ENCODE peak calls at places on chromosomes 13 and 19, in ten cellular contexts. One of them, this sample, is unnamed.

GRCh38 chr13:106513025-106513424 is 22.4 kb downstream of the EFNB2 start:
- DNase-seq in NCI-H2081: no peak
- DNase-seq in ecto neural progenitor cell: no peak
- DNase-seq in BJ: no peak
- DNase-seq in neural progenitor cell: no peak
- DNase-seq in activated naive CD4-positive, alpha-beta T cell treated with anti-CD3 and anti-CD28 coated beads, Interleukin-2, amount 50 U/mL, for 16 hours: no peak
- DNase-seq in HS-5: no peak
- DNase-seq in glutamatergic neuron: no peak
- DNase-seq in left cardiac atrium: no peak
- DNase-seq in stimulated activated CD4-positive, alpha-beta T cell treated with anti-CD3 and anti-CD28 coated beads, Interleukin-12 subunit alpha, Interleukin-12 subunit beta, amount 100 ng/mL, for 4 hours: no peak
- DNase-seq in this sample: no peak

GRCh38 chr19:16206046-16206605 is 8.4 kb downstream of the AP1M1 start:
- DNase-seq in HS-5: no peak
- DNase-seq in left cardiac atrium: no peak
- DNase-seq in activated naive CD4-positive, alpha-beta T cell treated with anti-CD3 and anti-CD28 coated beads, Interleukin-2, amount 50 U/mL, for 16 hours: no peak
- DNase-seq in stimulated activated CD4-positive, alpha-beta T cell treated with anti-CD3 and anti-CD28 coated beads, Interleukin-12 subunit alpha, Interleukin-12 subunit beta, amount 100 ng/mL, for 4 hours: no peak
- DNase-seq in BJ: no peak
- DNase-seq in ecto neural progenitor cell: no peak
- DNase-seq in neural progenitor cell: no peak
- DNase-seq in NCI-H2081: no peak
- DNase-seq in glutamatergic neuron: no peak
- DNase-seq in this sample: no peak

GRCh38 chr13:35765387-35765786 is 288.9 kb upstream of the MAB21L1 start:
- DNase-seq in NCI-H2081: no peak
- DNase-seq in activated naive CD4-positive, alpha-beta T cell treated with anti-CD3 and anti-CD28 coated beads, Interleukin-2, amount 50 U/mL, for 16 hours: no peak
- DNase-seq in ecto neural progenitor cell: no peak
- DNase-seq in BJ: no peak
- DNase-seq in left cardiac atrium: no peak
- DNase-seq in glutamatergic neuron: no peak
- DNase-seq in neural progenitor cell: peak
- DNase-seq in stimulated activated CD4-positive, alpha-beta T cell treated with anti-CD3 and anti-CD28 coated beads, Interleukin-12 subunit alpha, Interleukin-12 subunit beta, amount 100 ng/mL, for 4 hours: no peak
- DNase-seq in HS-5: no peak
- DNase-seq in this sample: no peak

GRCh38 chr13:79382545-79383275 is 23.3 kb downstream of the RBM26 start:
- DNase-seq in HS-5: no peak
- DNase-seq in BJ: no peak
- DNase-seq in left cardiac atrium: no peak
- DNase-seq in activated naive CD4-positive, alpha-beta T cell treated with anti-CD3 and anti-CD28 coated beads, Interleukin-2, amount 50 U/mL, for 16 hours: no peak
- DNase-seq in neural progenitor cell: no peak
- DNase-seq in glutamatergic neuron: no peak
- DNase-seq in stimulated activated CD4-positive, alpha-beta T cell treated with anti-CD3 and anti-CD28 coated beads, Interleukin-12 subunit alpha, Interleukin-12 subunit beta, amount 100 ng/mL, for 4 hours: no peak
- DNase-seq in ecto neural progenitor cell: no peak
- DNase-seq in NCI-H2081: no peak
- DNase-seq in this sample: no peak

GRCh38 chr19:44644391-44645016 is 794 bp downstream of the PVR start:
- DNase-seq in glutamatergic neuron: no peak
- DNase-seq in HS-5: no peak
- DNase-seq in left cardiac atrium: peak
- DNase-seq in BJ: no peak
- DNase-seq in neural progenitor cell: peak
- DNase-seq in activated naive CD4-positive, alpha-beta T cell treated with anti-CD3 and anti-CD28 coated beads, Interleukin-2, amount 50 U/mL, for 16 hours: no peak
- DNase-seq in NCI-H2081: peak
- DNase-seq in ecto neural progenitor cell: no peak
- DNase-seq in stimulated activated CD4-positive, alpha-beta T cell treated with anti-CD3 and anti-CD28 coated beads, Interleukin-12 subunit alpha, Interleukin-12 subunit beta, amount 100 ng/mL, for 4 hours: no peak
- DNase-seq in this sample: no peak

GRCh38 chr13:68439821-68440220 is 1209.7 kb upstream of the PCDH9 start:
- DNase-seq in ecto neural progenitor cell: no peak
- DNase-seq in NCI-H2081: no peak
- DNase-seq in HS-5: peak
- DNase-seq in left cardiac atrium: no peak
- DNase-seq in neural progenitor cell: no peak
- DNase-seq in BJ: no peak
- DNase-seq in glutamatergic neuron: no peak
- DNase-seq in stimulated activated CD4-positive, alpha-beta T cell treated with anti-CD3 and anti-CD28 coated beads, Interleukin-12 subunit alpha, Interleukin-12 subunit beta, amount 100 ng/mL, for 4 hours: no peak
- DNase-seq in activated naive CD4-positive, alpha-beta T cell treated with anti-CD3 and anti-CD28 coated beads, Interleukin-2, amount 50 U/mL, for 16 hours: no peak
- DNase-seq in this sample: no peak

GRCh38 chr19:41323430-41324125 is 13.6 kb downstream of the CCDC97 start:
- DNase-seq in left cardiac atrium: peak
- DNase-seq in ecto neural progenitor cell: no peak
- DNase-seq in BJ: peak
- DNase-seq in neural progenitor cell: no peak
- DNase-seq in NCI-H2081: no peak
- DNase-seq in stimulated activated CD4-positive, alpha-beta T cell treated with anti-CD3 and anti-CD28 coated beads, Interleukin-12 subunit alpha, Interleukin-12 subunit beta, amount 100 ng/mL, for 4 hours: no peak
- DNase-seq in glutamatergic neuron: peak
- DNase-seq in activated naive CD4-positive, alpha-beta T cell treated with anti-CD3 and anti-CD28 coated beads, Interleukin-2, amount 50 U/mL, for 16 hours: no peak
- DNase-seq in HS-5: peak
- DNase-seq in this sample: no peak

GRCh38 chr13:95002968-95003813 is 290.8 kb upstream of the SOX21 start:
- DNase-seq in glutamatergic neuron: peak
- DNase-seq in ecto neural progenitor cell: peak
- DNase-seq in left cardiac atrium: no peak
- DNase-seq in stimulated activated CD4-positive, alpha-beta T cell treated with anti-CD3 and anti-CD28 coated beads, Interleukin-12 subunit alpha, Interleukin-12 subunit beta, amount 100 ng/mL, for 4 hours: no peak
- DNase-seq in BJ: no peak
- DNase-seq in activated naive CD4-positive, alpha-beta T cell treated with anti-CD3 and anti-CD28 coated beads, Interleukin-2, amount 50 U/mL, for 16 hours: no peak
- DNase-seq in neural progenitor cell: peak
- DNase-seq in NCI-H2081: peak
- DNase-seq in HS-5: no peak
- DNase-seq in this sample: no peak

GRCh38 chr13:29594310-29594709 is 1.2 kb downstream of the SLC7A1 start:
- DNase-seq in HS-5: peak
- DNase-seq in neural progenitor cell: peak
- DNase-seq in NCI-H2081: peak
- DNase-seq in glutamatergic neuron: peak
- DNase-seq in BJ: peak
- DNase-seq in stimulated activated CD4-positive, alpha-beta T cell treated with anti-CD3 and anti-CD28 coated beads, Interleukin-12 subunit alpha, Interleukin-12 subunit beta, amount 100 ng/mL, for 4 hours: peak
- DNase-seq in ecto neural progenitor cell: no peak
- DNase-seq in activated naive CD4-positive, alpha-beta T cell treated with anti-CD3 and anti-CD28 coated beads, Interleukin-2, amount 50 U/mL, for 16 hours: peak
- DNase-seq in left cardiac atrium: peak
- DNase-seq in this sample: peak